ENCODE peak calls at places on chromosome 2, in eight cellular contexts. P, Z, M, J, Y, F, I and O are unnamed samples.

GRCh38 chr2:147440694-147441093 is 404.1 kb upstream of the ACVR2A start:
- DNase-seq in P (no peak), Z (no peak), M (no peak), J (peak), Y (no peak), F (no peak), I (no peak), O (no peak)

GRCh38 chr2:46134531-46135229 is 162.5 kb upstream of the EPAS1 start:
- DNase-seq in P (no peak), Z (no peak), M (no peak), J (no peak), Y (no peak), F (peak), I (no peak), O (no peak)

GRCh38 chr2:221166283-221166682 is 405.8 kb downstream of the EPHA4 start:
- DNase-seq in P (no peak), Z (peak), M (no peak), J (no peak), Y (no peak), F (no peak), I (no peak), O (no peak)

GRCh38 chr2:226489765-226490164 is 309.9 kb downstream of the IRS1 start:
- DNase-seq in P (no peak), Z (no peak), M (peak), J (no peak), Y (no peak), F (no peak), I (peak), O (no peak)

GRCh38 chr2:10914272-10914693 is 2.5 kb downstream of the KCNF1 start:
- DNase-seq in P (no peak), Z (no peak), M (no peak), J (peak), Y (no peak), F (no peak), I (no peak), O (peak)

GRCh38 chr2:120638450-120638849 is 97.2 kb upstream of the GLI2 start:
- DNase-seq in P (no peak), Z (no peak), M (no peak), J (no peak), Y (no peak), F (no peak), I (no peak), O (no peak)

GRCh38 chr2:132640116-132640515 is 29.9 kb downstream of the LYPD1 start:
- DNase-seq in P (no peak), Z (peak), M (no peak), J (no peak), Y (no peak), F (no peak), I (no peak), O (no peak)

GRCh38 chr2:66874411-66874810 is 439.5 kb downstream of the MEIS1 start:
- DNase-seq in P (no peak), Z (no peak), M (peak), J (no peak), Y (no peak), F (no peak), I (no peak), O (no peak)

GRCh38 chr2:45849491-45850283 is 198.2 kb downstream of the PRKCE start:
- DNase-seq in P (no peak), Z (no peak), M (no peak), J (no peak), Y (no peak), F (no peak), I (peak), O (no peak)

GRCh38 chr2:30782124-30782523 is 25.1 kb downstream of the CAPN13 start:
- DNase-seq in P (no peak), Z (no peak), M (no peak), J (no peak), Y (no peak), F (no peak), I (no peak), O (no peak)